ENCODE peak calls at places on chromosomes 7 and 10, in six cellular contexts. X is fibroblast of the aortic adventitia, L is astrocyte of the spinal cord, Z is lower leg skin, S is B cell, V is neural crest cell. O is an unnamed sample.

GRCh38 chr7:7718461-7718860 is at the start of gene RPA3:
- DNase-seq in X (no peak), L (no peak), Z (no peak), S (no peak), V (no peak), O (no peak)

GRCh38 chr7:55473935-55474334 is 98.4 kb downstream of the VOPP1 start:
- DNase-seq in X (no peak), L (no peak), Z (no peak), S (no peak), V (no peak), O (no peak)

GRCh38 chr10:1706711-1707110 is 30.6 kb downstream of the ADARB2 start:
- DNase-seq in X (no peak), L (no peak), Z (no peak), S (no peak), V (no peak), O (no peak)

GRCh38 chr7:67618569-67619543 is 622.2 kb downstream of the TYW1 start:
- DNase-seq in X (no peak), L (no peak), Z (no peak), S (no peak), V (no peak), O (no peak)

GRCh38 chr7:69598487-69599148 is 343 bp downstream of the AUTS2 start:
- DNase-seq in X (no peak), L (peak; percentile 46), Z (peak; percentile 23), S (peak; percentile 64), V (no peak), O (peak; percentile 67)

GRCh38 chr7:50621932-50622587 is 56.9 kb upstream of the DDC start:
- DNase-seq in X (no peak), L (no peak), Z (no peak), S (no peak), V (no peak), O (no peak)

GRCh38 chr7:94679341-94679740 is 23.4 kb upstream of the SGCE start:
- DNase-seq in X (no peak), L (no peak), Z (no peak), S (no peak), V (no peak), O (no peak)

GRCh38 chr7:74074731-74075130 is 8.9 kb upstream of the LIMK1 start:
- DNase-seq in X (no peak), L (no peak), Z (no peak), S (no peak), V (no peak), O (no peak)

GRCh38 chr10:89463846-89464537 is 49.6 kb downstream of the IFIT5 start:
- DNase-seq in X (no peak), L (no peak), Z (no peak), S (no peak), V (no peak), O (no peak)

GRCh38 chr7:29040570-29040906 is 82.4 kb upstream of the TRIL start:
- DNase-seq in X (peak; percentile 45), L (no peak), Z (no peak), S (no peak), V (no peak), O (no peak)

GRCh38 chr10:31757831-31758230 is 170.8 kb downstream of the ARHGAP12 start:
- DNase-seq in X (peak; percentile 64), L (no peak), Z (no peak), S (no peak), V (no peak), O (no peak)

GRCh38 chr10:112988839-112989406 is 38.9 kb downstream of the TCF7L2 start:
- DNase-seq in X (no peak), L (no peak), Z (no peak), S (no peak), V (no peak), O (no peak)

GRCh38 chr7:42574693-42575084 is 337.2 kb downstream of the C7orf25 start:
- DNase-seq in X (peak; percentile 9), L (no peak), Z (no peak), S (no peak), V (no peak), O (no peak)
- TF ChIP-seq CTCF in X (peak; percentile 16), L (peak; percentile 12), Z (no peak), S (no peak), V (peak; percentile 25), O (no peak)

DNA sequence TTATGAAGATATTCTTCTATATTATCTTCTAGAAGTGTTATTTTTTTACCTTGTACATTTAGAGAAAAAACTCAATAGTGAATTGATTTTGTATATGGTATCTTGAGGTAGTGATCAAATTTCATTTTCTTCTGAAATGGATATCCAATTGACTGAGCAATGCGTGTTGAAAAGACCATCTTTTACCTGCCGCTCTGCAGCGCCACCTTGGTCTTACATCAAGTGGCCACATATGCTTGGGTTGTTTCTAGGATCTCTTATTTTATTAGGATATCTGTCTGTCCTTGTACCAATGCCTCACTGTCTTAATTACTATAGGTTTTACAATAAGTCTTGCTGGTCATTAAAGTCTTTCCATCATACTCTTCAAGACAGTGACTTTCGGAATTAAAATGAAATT is 53.0 kb downstream of the CUL2 start:
- DNase-seq in X (no peak), L (no peak), Z (no peak), S (no peak), V (no peak), O (no peak)
- TF ChIP-seq CTCF in X (no peak), L (no peak), Z (no peak), S (no peak), V (no peak), O (no peak)

GRCh38 chr10:6580279-6581029 is 378 bp upstream of the PRKCQ start:
- DNase-seq in X (peak; percentile 31), L (peak; percentile 49), Z (no peak), S (peak; percentile 87), V (peak; percentile 75), O (peak; percentile 91)
- TF ChIP-seq CTCF in X (peak; percentile 45), L (peak; percentile 51), Z (no peak), S (peak; percentile 66), V (peak; percentile 76), O (peak; percentile 55)

GRCh38 chr7:20778063-20778721 is 8.5 kb downstream of the SP8 start:
- DNase-seq in X (no peak), L (no peak), Z (no peak), S (peak; percentile 44), V (peak; percentile 78), O (peak; percentile 70)
- TF ChIP-seq CTCF in X (peak; percentile 54), L (peak; percentile 54), Z (no peak), S (peak; percentile 18), V (peak; percentile 88), O (peak; percentile 73)

DNA sequence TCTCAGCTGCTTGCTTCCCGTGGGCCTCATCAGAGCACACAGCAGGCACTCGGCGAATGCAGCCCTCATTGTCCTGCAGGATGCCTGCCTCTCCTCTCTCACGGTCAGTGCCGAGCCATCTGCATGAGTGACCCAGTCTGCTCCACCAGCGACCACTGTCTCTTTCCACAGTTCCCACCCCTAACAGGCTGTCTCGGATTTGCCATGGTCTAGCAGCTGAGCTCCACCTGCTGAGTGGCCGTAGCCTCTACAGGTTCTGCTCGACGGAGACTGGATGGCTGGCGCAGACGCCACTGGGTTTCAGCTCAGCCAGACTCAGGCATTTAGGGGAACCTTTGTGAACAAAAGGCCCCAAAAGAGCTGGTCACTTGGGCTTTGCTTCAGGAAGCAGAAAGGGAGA is 209.4 kb upstream of the FOXK1 start:
- DNase-seq in X (no peak), L (no peak), Z (no peak), S (no peak), V (peak; percentile 4), O (no peak)
- TF ChIP-seq CTCF in X (no peak), L (no peak), Z (no peak), S (no peak), V (no peak), O (no peak)

GRCh38 chr7:90708841-90709317 is 112.8 kb downstream of the CDK14 start:
- DNase-seq in X (peak; percentile 16), L (no peak), Z (no peak), S (peak; percentile 33), V (peak; percentile 17), O (peak; percentile 43)
- TF ChIP-seq CTCF in X (peak; percentile 25), L (peak; percentile 64), Z (no peak), S (peak; percentile 86), V (peak; percentile 66), O (peak; percentile 50)

GRCh38 chr10:2994562-2994961 is 72.8 kb upstream of the PFKP start:
- DNase-seq in X (peak; percentile 87), L (peak; percentile 41), Z (no peak), S (no peak), V (no peak), O (no peak)

GRCh38 chr10:2989292-2989947 is 77.9 kb upstream of the PFKP start:
- DNase-seq in X (no peak), L (no peak), Z (no peak), S (no peak), V (no peak), O (no peak)

GRCh38 chr10:2993636-2994035 is 73.7 kb upstream of the PFKP start:
- DNase-seq in X (no peak), L (no peak), Z (no peak), S (no peak), V (no peak), O (no peak)

GRCh38 chr10:2990764-2991163 is 76.6 kb upstream of the PFKP start:
- DNase-seq in X (no peak), L (no peak), Z (no peak), S (no peak), V (no peak), O (no peak)

GRCh38 chr10:2992401-2993198 is 74.7 kb upstream of the PFKP start:
- DNase-seq in X (no peak), L (no peak), Z (no peak), S (no peak), V (no peak), O (no peak)
- TF ChIP-seq CTCF in X (peak; percentile 21), L (peak; percentile 10), Z (no peak), S (no peak), V (peak; percentile 17), O (no peak)

GRCh38 chr7:72069263-72069662 is 342.9 kb downstream of the CALN1 start:
- DNase-seq in X (no peak), L (no peak), Z (no peak), S (no peak), V (no peak), O (no peak)
- TF ChIP-seq CTCF in X (no peak), L (no peak), Z (no peak), S (no peak), V (peak; percentile 25), O (no peak)

GRCh38 chr10:73897693-73898092 is 13.2 kb upstream of the PLAU start:
- DNase-seq in X (no peak), L (no peak), Z (no peak), S (no peak), V (no peak), O (no peak)

GRCh38 chr10:73901261-73901660 is 9.7 kb upstream of the PLAU start:
- DNase-seq in X (no peak), L (no peak), Z (no peak), S (no peak), V (no peak), O (no peak)

GRCh38 chr10:73900068-73900467 is 10.9 kb upstream of the PLAU start:
- DNase-seq in X (no peak), L (no peak), Z (no peak), S (no peak), V (no peak), O (no peak)

GRCh38 chr10:73898730-73899400 is 12.1 kb upstream of the PLAU start:
- DNase-seq in X (peak; percentile 47), L (no peak), Z (no peak), S (no peak), V (no peak), O (no peak)

DNA sequence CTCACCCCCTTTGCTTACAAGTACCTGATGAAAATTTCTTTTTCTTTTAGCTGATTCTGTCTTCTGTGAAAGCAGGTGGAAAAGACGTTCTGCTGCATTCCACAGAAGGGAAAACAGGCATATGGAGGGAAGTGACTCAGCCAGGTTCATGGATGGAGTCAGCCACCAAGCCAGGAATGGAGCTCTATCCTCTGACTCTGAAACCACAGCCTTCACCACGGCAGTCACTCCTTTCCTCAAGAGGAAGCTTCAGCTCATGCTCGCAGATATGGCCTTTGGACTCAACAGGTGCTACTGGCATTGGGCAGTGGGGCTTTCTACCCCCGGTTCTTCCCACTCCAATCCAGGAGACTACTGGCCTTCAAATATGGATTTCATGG is 11.5 kb upstream of the PLAU start:
- DNase-seq in X (peak; percentile 84), L (peak; percentile 94), Z (no peak), S (no peak), V (no peak), O (no peak)
- TF ChIP-seq CTCF in X (no peak), L (no peak), Z (no peak), S (no peak), V (no peak), O (no peak)